ENCODE peak calls at places on chromosome 3, in five cellular contexts. F is amygdala; Z is activated naive CD8-positive, alpha-beta T cell treated with anti-CD3 and anti-CD28 coated beads, Interleukin-2, amount 50 U/mL, for 24 hours; R is fibroblast of the conjunctiva; O is dermis microvascular lymphatic vessel endothelial cell. G is an unnamed sample.

GRCh38 chr3:170410428-170411029 is 8.1 kb upstream of the CLDN11 start:
- DNase-seq in F (no peak), R (no peak), O (no peak), Z (no peak), G (peak)

GRCh38 chr3:38084019-38084968 is 45.3 kb downstream of the DLEC1 start:
- DNase-seq in R (no peak), Z (peak), O (no peak), F (no peak), G (peak)

GRCh38 chr3:153853163-153853562 is 268.0 kb upstream of the ARHGEF26 start:
- DNase-seq in O (no peak), Z (no peak), F (no peak), R (no peak), G (no peak)

GRCh38 chr3:178340523-178340922 is 195.7 kb upstream of the KCNMB2 start:
- DNase-seq in R (no peak), Z (no peak), F (no peak), O (no peak), G (no peak)

GRCh38 chr3:185658504-185658912 is 72.4 kb downstream of the SENP2 start:
- DNase-seq in R (peak), F (no peak), O (no peak), Z (no peak), G (no peak)

GRCh38 chr3:175743733-175744400 is 884.7 kb downstream of the NAALADL2 start:
- DNase-seq in F (no peak), O (no peak), R (no peak), Z (no peak), G (no peak)

GRCh38 chr3:45198264-45199260 is 27.5 kb downstream of the TMEM158 start:
- DNase-seq in F (no peak), Z (no peak), R (no peak), O (no peak), G (no peak)

GRCh38 chr3:159881828-159882309 is 106.8 kb upstream of the IL12A start:
- DNase-seq in Z (no peak), F (no peak), R (no peak), O (no peak), G (no peak)

GRCh38 chr3:146524961-146525360 is 19.4 kb downstream of the PLSCR1 start:
- DNase-seq in R (no peak), F (no peak), Z (no peak), O (no peak), G (no peak)

GRCh38 chr3:159897331-159898075 is 91.1 kb upstream of the IL12A start:
- DNase-seq in O (peak), F (no peak), Z (no peak), R (peak), G (no peak)

GRCh38 chr3:53186726-53187125 is 25.7 kb downstream of the PRKCD start:
- DNase-seq in R (no peak), Z (no peak), F (no peak), O (no peak), G (no peak)

GRCh38 chr3:45105855-45106655 is 40.1 kb downstream of the CDCP1 start:
- DNase-seq in O (no peak), R (no peak), Z (peak), F (no peak), G (no peak)

GRCh38 chr3:140093742-140094141 is 158.8 kb downstream of the CLSTN2 start:
- DNase-seq in F (no peak), Z (no peak), O (no peak), R (peak), G (no peak)

GRCh38 chr3:64080839-64081630 is 57.7 kb upstream of the PSMD6 start:
- DNase-seq in F (no peak), O (no peak), Z (no peak), R (no peak), G (no peak)

GRCh38 chr3:66836363-66837152 is 161.5 kb upstream of the KBTBD8 start:
- DNase-seq in O (no peak), F (no peak), Z (no peak), R (no peak), G (no peak)